ENCODE peak calls at places on chromosomes 7 and 10, in six cellular contexts. Z, H, C, Q, L and J are unnamed samples.
A peak's percentile ranks its signal among the peaks of the same experiment; 100 is the strongest.

GRCh38 chr7:69695998-69696657 is 97.9 kb downstream of the AUTS2 start:
- DNase-seq in Z (no peak), H (no peak), C (no peak), Q (no peak), L (no peak), J (no peak)

GRCh38 chr10:59657724-59658123 is 51.9 kb downstream of the SLC16A9 start:
- DNase-seq in Z (no peak), H (no peak), C (no peak), Q (no peak), L (no peak), J (no peak)

GRCh38 chr7:123432601-123433000 is 101.8 kb downstream of the IQUB start:
- DNase-seq in Z (no peak), H (no peak), C (no peak), Q (no peak), L (no peak), J (no peak)

GRCh38 chr7:155489862-155490696 is 32.1 kb downstream of the EN2 start:
- DNase-seq in Z (no peak), H (no peak), C (no peak), Q (no peak), L (peak; percentile 8), J (no peak)

GRCh38 chr10:4067552-4068254 is 282.7 kb upstream of the KLF6 start:
- DNase-seq in Z (no peak), H (peak; percentile 56), C (no peak), Q (no peak), L (peak; percentile 58), J (no peak)

GRCh38 chr10:122045212-122045611 is 56.2 kb downstream of the TACC2 start:
- DNase-seq in Z (no peak), H (no peak), C (no peak), Q (no peak), L (no peak), J (no peak)

GRCh38 chr7:127346575-127347256 is 45.8 kb downstream of the ZNF800 start:
- DNase-seq in Z (no peak), H (no peak), C (no peak), Q (no peak), L (no peak), J (no peak)

GRCh38 chr10:118592675-118593330 is 2.6 kb downstream of the PRLHR start:
- DNase-seq in Z (no peak), H (no peak), C (no peak), Q (no peak), L (no peak), J (no peak)

GRCh38 chr7:113086431-113086888 is at the start of gene GPR85:
- DNase-seq in Z (peak; percentile 77), H (peak; percentile 71), C (no peak), Q (peak; percentile 41), L (peak; percentile 81), J (no peak)

GRCh38 chr10:7406712-7407333 is 4.0 kb downstream of the SFMBT2 start:
- DNase-seq in Z (no peak), H (peak; percentile 33), C (no peak), Q (no peak), L (no peak), J (no peak)

GRCh38 chr10:133378251-133379096 is 588 bp upstream of the PAOX start:
- DNase-seq in Z (peak; percentile 76), H (peak; percentile 61), C (peak; percentile 49), Q (peak; percentile 75), L (peak; percentile 60), J (peak; percentile 48)